ENCODE peak calls at places on chromosomes 3 and 15, in seven cellular contexts. X is fibroblast of pulmonary artery, T is BE2C, M is AG04450, F is PC-9, R is fibroblast of mammary gland, B is MM.1S. C is an unnamed sample.
A peak's percentile ranks its signal among the peaks of the same experiment; 100 is the strongest.

GRCh38 chr15:55108858-55109518 is 87.8 kb downstream of the RSL24D1 start:
- DNase-seq in X (peak; percentile 65), T (peak; percentile 69), M (no peak), F (no peak), R (peak; percentile 56), B (peak; percentile 76), C (no peak)

GRCh38 chr3:58010562-58010961 is 2.3 kb downstream of the FLNB start:
- DNase-seq in X (no peak), T (no peak), M (no peak), F (no peak), R (no peak), B (no peak), C (no peak)

GRCh38 chr3:61521229-61521628 is 40.1 kb upstream of the PTPRG start:
- DNase-seq in X (no peak), T (no peak), M (no peak), F (no peak), R (no peak), B (peak; percentile 15), C (no peak)

GRCh38 chr3:36988336-36988735 is 4.6 kb downstream of the EPM2AIP1 start:
- DNase-seq in X (no peak), T (no peak), M (no peak), F (no peak), R (no peak), B (no peak), C (no peak)

GRCh38 chr15:86591994-86592746 is 512.5 kb downstream of the AGBL1 start:
- DNase-seq in X (no peak), T (peak; percentile 7), M (no peak), F (no peak), R (no peak), B (no peak), C (no peak)

GRCh38 chr15:90479656-90480055 is 50.1 kb upstream of the CRTC3 start:
- DNase-seq in X (peak; percentile 19), T (no peak), M (no peak), F (peak; percentile 98), R (no peak), B (no peak), C (peak; percentile 55)

GRCh38 chr3:138673641-138674040 is 65.1 kb downstream of the FAIM start:
- DNase-seq in X (peak; percentile 64), T (no peak), M (no peak), F (no peak), R (peak; percentile 69), B (no peak), C (peak; percentile 81)

GRCh38 chr3:50205719-50206276 is 727 bp downstream of the SLC38A3 start:
- DNase-seq in X (no peak), T (no peak), M (no peak), F (no peak), R (no peak), B (no peak), C (no peak)

GRCh38 chr3:195859061-195859845 is 47.5 kb upstream of the MUC4 start:
- DNase-seq in X (peak; percentile 68), T (peak; percentile 71), M (peak; percentile 41), F (peak; percentile 73), R (peak; percentile 64), B (peak; percentile 76), C (peak; percentile 19)

GRCh38 chr3:25103391-25103790 is 324.7 kb upstream of the RARB start:
- DNase-seq in X (no peak), T (no peak), M (no peak), F (no peak), R (peak; percentile 1), B (no peak), C (no peak)

GRCh38 chr3:185549651-185550111 is 2.7 kb downstream of the LIPH start:
- DNase-seq in X (peak; percentile 54), T (no peak), M (no peak), F (peak; percentile 94), R (no peak), B (no peak), C (no peak)

GRCh38 chr3:165645191-165645590 is 192.0 kb downstream of the BCHE start:
- DNase-seq in X (no peak), T (no peak), M (no peak), F (no peak), R (no peak), B (no peak), C (no peak)

GRCh38 chr3:41307065-41307464 is 107.8 kb downstream of the CTNNB1 start:
- DNase-seq in X (no peak), T (peak; percentile 7), M (no peak), F (no peak), R (no peak), B (no peak), C (no peak)

GRCh38 chr3:72255191-72255590 is 470.2 kb upstream of the PROK2 start:
- DNase-seq in X (no peak), T (no peak), M (no peak), F (no peak), R (peak; percentile 31), B (no peak), C (no peak)

GRCh38 chr3:82410366-82410765 is 648.9 kb upstream of the GBE1 start:
- DNase-seq in X (no peak), T (no peak), M (no peak), F (no peak), R (no peak), B (no peak), C (no peak)

GRCh38 chr3:188706176-188706575 is 465.6 kb upstream of the TPRG1 start:
- DNase-seq in X (no peak), T (no peak), M (no peak), F (no peak), R (peak; percentile 58), B (no peak), C (no peak)

GRCh38 chr15:82043726-82044372 is 2.0 kb downstream of the MEX3B start:
- DNase-seq in X (peak; percentile 45), T (no peak), M (no peak), F (no peak), R (peak; percentile 25), B (no peak), C (no peak)

GRCh38 chr3:65569845-65570405 is 468.8 kb downstream of the MAGI1 start:
- DNase-seq in X (no peak), T (no peak), M (no peak), F (no peak), R (no peak), B (no peak), C (no peak)
- TF ChIP-seq CTCF in X (peak; percentile 27), T (peak; percentile 29), M (peak; percentile 18), F (no peak), R (peak; percentile 27), B (no peak), C (no peak)

DNA sequence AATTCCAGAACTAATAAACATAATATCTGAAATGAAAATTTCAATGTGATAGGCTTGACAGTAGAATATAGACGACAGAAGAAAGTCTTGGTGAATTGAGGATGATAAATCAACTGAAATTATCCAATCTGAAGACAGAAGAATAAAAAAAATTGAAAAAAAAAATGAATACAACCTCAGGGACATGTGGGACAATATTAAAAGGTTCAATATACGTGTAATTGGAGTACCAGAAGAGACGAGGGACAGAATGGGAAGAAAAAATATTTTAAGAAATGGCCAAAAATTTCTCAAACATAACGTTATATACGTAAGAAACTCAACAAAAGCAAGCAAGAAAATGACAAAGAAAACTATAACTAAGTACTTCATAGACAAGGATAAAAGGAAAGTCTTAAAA is 43.3 kb upstream of the HCLS1 start:
- DNase-seq in X (no peak), T (no peak), M (no peak), F (no peak), R (no peak), B (no peak), C (no peak)
- H3K4me3 ChIP-seq in X (no peak overlapping the region), T (no peak overlapping the region), M (no peak overlapping the region), F (no peak overlapping the region), R (no peak overlapping the region), B (no peak overlapping the region), C (no peak overlapping the region)

DNA sequence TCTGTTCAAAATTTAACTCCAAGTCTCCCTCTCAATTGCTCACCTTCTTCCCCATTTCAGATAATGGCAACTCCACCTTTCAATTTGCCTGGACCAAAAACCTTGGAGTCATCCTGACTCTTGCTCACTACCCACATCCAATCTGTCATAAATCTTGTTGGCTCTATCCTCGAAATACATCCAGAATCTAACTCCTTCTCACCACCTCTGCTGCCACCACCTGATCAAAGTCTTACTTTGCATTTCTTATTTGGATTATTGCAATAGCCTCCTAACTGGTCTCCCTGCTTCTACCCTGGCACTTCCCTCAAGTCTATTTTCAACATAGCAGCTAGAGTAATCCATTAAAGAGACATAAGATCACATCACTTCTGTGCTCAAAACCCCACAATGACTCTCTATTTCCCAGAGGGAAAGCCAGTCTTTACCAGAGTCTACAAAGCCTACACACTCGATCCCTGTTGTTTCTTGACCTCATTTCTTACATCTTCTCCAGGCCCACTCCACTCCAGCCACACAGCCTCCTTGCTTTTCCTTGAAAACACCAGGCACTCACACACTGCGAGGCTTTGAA is 86.6 kb downstream of the GPR156 start:
- DNase-seq in X (peak; percentile 61), T (no peak), M (no peak), F (no peak), R (peak; percentile 61), B (no peak), C (peak; percentile 13)
- TF ChIP-seq CTCF in X (peak; percentile 30), T (peak; percentile 33), M (peak; percentile 33), F (peak; percentile 50), R (peak; percentile 31), B (peak; percentile 27), C (peak; percentile 48)

GRCh38 chr15:25670025-25670554 is 193.0 kb downstream of the ATP10A start:
- DNase-seq in X (peak; percentile 45), T (no peak), M (no peak), F (no peak), R (peak; percentile 56), B (no peak), C (peak; percentile 84)
- H3K4me3 ChIP-seq in X (no peak overlapping the region), T (no peak overlapping the region), M (peak overlapping the region; percentile 46), F (no peak overlapping the region), R (no peak overlapping the region), B (no peak overlapping the region), C (peak overlapping the region; percentile 1)

GRCh38 chr15:38028869-38029268 is 94.4 kb downstream of the TMCO5A start:
- DNase-seq in X (peak; percentile 71), T (no peak), M (no peak), F (no peak), R (peak; percentile 72), B (no peak), C (no peak)
- TF ChIP-seq CTCF in X (peak; percentile 43), T (no peak), M (peak; percentile 39), F (no peak), R (peak; percentile 40), B (no peak), C (no peak)

GRCh38 chr15:94487635-94488034 is 256.3 kb downstream of the MCTP2 start:
- DNase-seq in X (no peak), T (no peak), M (no peak), F (no peak), R (no peak), B (no peak), C (no peak)
- H3K4me3 ChIP-seq in X (no peak overlapping the region), T (no peak overlapping the region), M (no peak overlapping the region), F (no peak overlapping the region), R (no peak overlapping the region), B (no peak overlapping the region), C (no peak overlapping the region)